ENCODE peak calls at places on chromosome 9, in seven cellular contexts. D is LNCaP clone FGC, S is heart right ventricle, W is PC-3, K is cardiac fibroblast, F is astrocyte, N is AG09309. M is an unnamed sample.

GRCh38 chr9:95028855-95029219 is 288.7 kb downstream of the FANCC start:
- DNase-seq in D (no peak), S (no peak), W (no peak), K (no peak), F (no peak), N (no peak), M (no peak)

GRCh38 chr9:132943677-132944293 is 631 bp downstream of the TSC1 start:
- DNase-seq in D (no peak), S (no peak), W (no peak), K (no peak), F (no peak), N (no peak), M (no peak)

GRCh38 chr9:92187390-92187789 is 72.2 kb upstream of the SPTLC1 start:
- DNase-seq in D (no peak), S (no peak), W (no peak), K (no peak), F (no peak), N (no peak), M (no peak)

GRCh38 chr9:31745468-31745867 is 639.0 kb upstream of the ACO1 start:
- DNase-seq in D (no peak), S (no peak), W (no peak), K (peak; percentile 1), F (no peak), N (no peak), M (no peak)

GRCh38 chr9:93592389-93593021 is 16.1 kb downstream of the PHF2 start:
- DNase-seq in D (no peak), S (no peak), W (no peak), K (peak; percentile 8), F (no peak), N (no peak), M (no peak)

GRCh38 chr9:120757268-120757900 is 35.8 kb downstream of the FBXW2 start:
- DNase-seq in D (no peak), S (no peak), W (no peak), K (no peak), F (no peak), N (no peak), M (no peak)

GRCh38 chr9:113634597-113635515 is 171.3 kb downstream of the RGS3 start:
- DNase-seq in D (no peak), S (no peak), W (no peak), K (no peak), F (no peak), N (no peak), M (no peak)

GRCh38 chr9:7802666-7803065 is 3.1 kb upstream of the DMAC1 start:
- DNase-seq in D (no peak), S (no peak), W (peak; percentile 23), K (no peak), F (peak; percentile 6), N (no peak), M (no peak)

GRCh38 chr9:115198018-115198417 is 80.1 kb upstream of the TNC start:
- DNase-seq in D (no peak), S (peak; percentile 28), W (peak; percentile 32), K (no peak), F (peak; percentile 73), N (no peak), M (no peak)

GRCh38 chr9:84970432-84970831 is 300.9 kb downstream of the NTRK2 start:
- DNase-seq in D (no peak), S (no peak), W (peak; percentile 10), K (no peak), F (peak; percentile 20), N (no peak), M (no peak)

GRCh38 chr9:106755727-106756126 is 107.2 kb upstream of the ZNF462 start:
- DNase-seq in D (peak; percentile 67), S (no peak), W (no peak), K (no peak), F (no peak), N (no peak), M (no peak)

GRCh38 chr9:81465468-81466002 is 223.8 kb downstream of the TLE1 start:
- DNase-seq in D (no peak), S (no peak), W (no peak), K (peak; percentile 19), F (no peak), N (no peak), M (no peak)

GRCh38 chr9:105511486-105511885 is 46.4 kb upstream of the FKTN start:
- DNase-seq in D (no peak), S (no peak), W (no peak), K (no peak), F (no peak), N (no peak), M (no peak)

GRCh38 chr9:14336244-14336643 is 22.3 kb upstream of the NFIB start:
- DNase-seq in D (no peak), S (no peak), W (no peak), K (no peak), F (no peak), N (no peak), M (no peak)

GRCh38 chr9:69013404-69013727 is 547 bp downstream of the PRKACG start:
- DNase-seq in D (no peak), S (no peak), W (no peak), K (no peak), F (no peak), N (no peak), M (no peak)

GRCh38 chr9:4849364-4849763 is 56.6 kb downstream of the RCL1 start:
- DNase-seq in D (no peak), S (no peak), W (peak; percentile 13), K (no peak), F (no peak), N (no peak), M (no peak)
- TF ChIP-seq CTCF in D (peak; percentile 44), S (peak; percentile 21), W (peak; percentile 49), K (no peak), F (no peak), N (peak; percentile 2), M (no peak)

GRCh38 chr9:134265078-134265477 is 61.2 kb upstream of the RXRA start:
- DNase-seq in D (no peak), S (no peak), W (no peak), K (no peak), F (no peak), N (no peak), M (no peak)

GRCh38 chr9:134268308-134268724 is 57.9 kb upstream of the RXRA start:
- DNase-seq in D (no peak), S (no peak), W (no peak), K (no peak), F (no peak), N (no peak), M (no peak)

GRCh38 chr9:134266418-134266817 is 59.8 kb upstream of the RXRA start:
- DNase-seq in D (no peak), S (no peak), W (no peak), K (no peak), F (no peak), N (no peak), M (no peak)

GRCh38 chr9:134264169-134264568 is 62.1 kb upstream of the RXRA start:
- DNase-seq in D (no peak), S (no peak), W (no peak), K (no peak), F (no peak), N (no peak), M (no peak)

DNA sequence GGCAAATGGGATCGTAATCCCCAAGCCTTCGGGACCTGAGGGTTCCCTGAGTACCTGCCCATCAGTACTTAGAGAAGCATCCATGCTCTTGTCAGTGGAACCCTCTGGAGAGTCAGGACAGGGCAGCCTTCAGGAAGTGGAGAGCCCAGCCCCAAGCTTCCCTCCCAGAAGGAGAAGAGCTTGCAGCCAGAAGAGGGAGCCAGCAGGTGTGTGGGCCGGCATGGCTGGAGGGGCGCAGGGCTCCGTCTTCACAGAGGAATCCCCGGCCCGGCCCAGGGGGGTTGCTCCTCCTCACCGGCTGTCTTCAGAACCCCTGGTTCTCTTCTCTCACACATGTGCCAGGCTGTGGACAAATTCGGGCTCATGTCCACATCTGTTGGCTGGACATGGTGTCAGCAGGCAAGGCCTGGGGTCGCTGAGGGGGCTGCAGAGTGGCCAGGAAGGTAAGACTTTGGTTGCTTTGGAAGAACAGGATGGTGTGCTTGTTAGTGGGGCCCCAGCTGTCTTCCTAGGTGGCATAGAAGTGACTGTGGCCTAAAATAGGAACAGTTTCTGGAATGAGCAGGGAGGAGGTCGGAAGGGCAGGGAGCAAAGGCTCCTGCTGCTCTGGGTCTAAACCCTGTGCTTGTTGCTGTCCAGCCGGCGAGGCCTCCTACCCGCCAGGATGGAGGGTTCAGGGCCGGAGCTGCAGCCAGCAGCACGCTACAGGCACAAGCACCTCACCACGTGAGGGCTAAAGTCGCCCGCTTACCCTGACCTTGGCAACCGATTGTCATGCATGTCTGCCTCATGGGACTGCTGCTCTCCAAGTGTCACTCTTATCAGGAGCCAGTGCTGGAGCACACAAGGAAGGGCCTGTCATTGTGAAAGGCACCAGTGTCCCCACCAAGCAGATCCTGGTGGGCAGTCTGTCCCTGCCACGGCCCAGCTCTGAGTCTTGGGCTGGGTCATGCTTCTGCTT is 58.7 kb upstream of the RXRA start:
- DNase-seq in D (no peak), S (peak; percentile 41), W (no peak), K (no peak), F (no peak), N (no peak), M (no peak)
- H3K4me3 ChIP-seq in D (no peak overlapping the region), S (no peak overlapping the region), W (no peak overlapping the region), K (no peak overlapping the region), F (no peak overlapping the region), N (no peak overlapping the region), M (no peak overlapping the region)

GRCh38 chr9:136439550-136440408 is at the start of gene INPP5E:
- DNase-seq in D (peak; percentile 15), S (peak; percentile 78), W (peak; percentile 63), K (peak; percentile 78), F (peak; percentile 42), N (no peak), M (no peak)

GRCh38 chr9:136438548-136438908 is 1.1 kb downstream of the INPP5E start:
- DNase-seq in D (no peak), S (no peak), W (peak; percentile 6), K (no peak), F (no peak), N (no peak), M (no peak)

GRCh38 chr9:136437430-136437829 is 2.2 kb downstream of the INPP5E start:
- DNase-seq in D (no peak), S (no peak), W (peak; percentile 27), K (peak; percentile 69), F (peak; percentile 30), N (no peak), M (no peak)

GRCh38 chr9:136437839-136438547 is 1.7 kb downstream of the INPP5E start:
- DNase-seq in D (no peak), S (no peak), W (peak; percentile 3), K (peak; percentile 44), F (peak; percentile 30), N (no peak), M (no peak)

DNA sequence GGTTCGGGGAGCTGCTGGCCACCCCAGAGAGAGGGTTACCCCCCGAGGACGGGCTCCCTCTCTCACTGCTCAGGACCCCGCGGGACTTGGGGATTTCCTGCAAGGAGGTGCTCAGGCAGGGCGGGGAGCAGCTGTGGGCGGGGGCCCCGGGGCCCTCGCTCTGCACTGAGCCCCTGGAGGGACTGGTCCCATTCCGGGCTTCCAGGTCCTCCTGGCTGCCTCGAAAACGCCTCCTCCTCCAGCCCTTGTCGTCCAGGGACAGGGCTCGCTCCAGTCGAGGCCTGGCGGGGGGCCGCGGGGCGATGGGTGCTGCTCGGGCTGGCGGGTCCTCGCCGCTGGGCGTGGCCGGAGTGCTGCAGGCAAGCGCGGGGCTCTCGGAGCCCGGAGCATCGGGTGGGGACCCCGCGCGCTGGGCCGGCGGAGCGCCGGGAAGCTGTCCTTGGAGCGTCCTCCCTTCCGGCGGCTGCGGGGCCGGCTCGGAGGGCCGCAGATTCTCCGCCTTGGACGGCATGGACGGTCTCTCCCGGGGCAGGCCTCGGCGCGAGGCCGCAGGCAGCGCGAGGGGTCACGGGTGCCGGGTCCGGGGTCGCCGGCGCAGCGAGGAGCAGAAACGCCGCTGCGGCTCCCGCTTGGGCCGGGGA is 616 bp downstream of the INPP5E start:
- DNase-seq in D (no peak), S (no peak), W (peak; percentile 16), K (peak; percentile 21), F (no peak), N (no peak), M (no peak)
- TF ChIP-seq CTCF in D (no peak), S (no peak), W (no peak), K (no peak), F (no peak), N (no peak), M (no peak)

GRCh38 chr9:123550797-123551196 is 194.8 kb downstream of the CRB2 start:
- DNase-seq in D (no peak), S (no peak), W (no peak), K (no peak), F (no peak), N (no peak), M (no peak)
- H3K4me3 ChIP-seq in D (no peak overlapping the region), S (no peak overlapping the region), W (no peak overlapping the region), K (no peak overlapping the region), F (no peak overlapping the region), N (no peak overlapping the region), M (no peak overlapping the region)